ENCODE peak calls at places on chromosomes 12 and 14, in nine cellular contexts. N, G, O, C, Z, W, I, J and U are unnamed samples.

GRCh38 chr12:6772331-6772695 is at the start of gene LAG3:
- DNase-seq in N (no peak), G (no peak), O (no peak), C (no peak), Z (no peak), W (no peak), I (no peak), J (no peak), U (no peak)

GRCh38 chr14:38808734-38809455 is 294.1 kb downstream of the SEC23A start:
- DNase-seq in N (no peak), G (no peak), O (no peak), C (peak), Z (no peak), W (no peak), I (no peak), J (no peak), U (no peak)

GRCh38 chr12:4975574-4975973 is 65.9 kb downstream of the KCNA1 start:
- DNase-seq in N (no peak), G (no peak), O (no peak), C (peak), Z (no peak), W (no peak), I (peak), J (no peak), U (no peak)

GRCh38 chr12:111041091-111041490 is 120.7 kb upstream of the MYL2 start:
- DNase-seq in N (no peak), G (no peak), O (no peak), C (no peak), Z (no peak), W (no peak), I (no peak), J (no peak), U (no peak)

GRCh38 chr12:92288533-92288932 is 142.9 kb upstream of the BTG1 start:
- DNase-seq in N (no peak), G (no peak), O (no peak), C (no peak), Z (no peak), W (no peak), I (no peak), J (no peak), U (no peak)

GRCh38 chr12:54584128-54584527 is 4.3 kb downstream of the PPP1R1A start:
- DNase-seq in N (no peak), G (no peak), O (no peak), C (no peak), Z (no peak), W (no peak), I (no peak), J (no peak), U (no peak)

GRCh38 chr12:64610660-64611429 is 550 bp downstream of the RASSF3 start:
- DNase-seq in N (peak), G (peak), O (peak), C (peak), Z (peak), W (no peak), I (peak), J (peak), U (peak)

GRCh38 chr14:61602733-61603077 is 92.6 kb upstream of the HIF1A start:
- DNase-seq in N (no peak), G (peak), O (no peak), C (peak), Z (no peak), W (no peak), I (no peak), J (no peak), U (peak)

GRCh38 chr14:49879683-49880204 is 13.1 kb upstream of the ARF6 start:
- DNase-seq in N (peak), G (peak), O (peak), C (peak), Z (peak), W (no peak), I (peak), J (no peak), U (peak)

GRCh38 chr14:31678421-31679249 is 117.4 kb downstream of the NUBPL start:
- DNase-seq in N (no peak), G (no peak), O (no peak), C (no peak), Z (no peak), W (no peak), I (no peak), J (no peak), U (no peak)

GRCh38 chr14:80973918-80974317 is 18.5 kb downstream of the TSHR start:
- DNase-seq in N (no peak), G (peak), O (peak), C (no peak), Z (no peak), W (no peak), I (no peak), J (no peak), U (no peak)

GRCh38 chr14:45679852-45680251 is 426.9 kb upstream of the MIS18BP1 start:
- DNase-seq in N (no peak), G (peak), O (no peak), C (peak), Z (no peak), W (no peak), I (no peak), J (no peak), U (no peak)